ENCODE peak calls at places on chromosomes 4 and X, in ten cellular contexts. One of them, this sample, is unnamed.
A peak's percentile ranks its signal among the peaks of the same experiment; 100 is the strongest.

GRCh38 chr4:140149851-140150635 is 3.9 kb downstream of the MAML3 start:
- DNase-seq in iPS-NIHi11: peak; percentile 55
- DNase-seq in spleen: peak; percentile 92
- DNase-seq in stimulated activated CD4-positive, alpha-beta T cell treated with anti-CD3 and anti-CD28 coated beads, TNF-alpha, amount 100 ng/mL, for 4 hours: peak; percentile 44
- DNase-seq in NCI-H1694: peak; percentile 24
- DNase-seq in choroid plexus epithelial cell: peak; percentile 53
- DNase-seq in activated CD4-positive, alpha-beta T cell treated with anti-CD3 and anti-CD28 coated beads, Interleukin-2, amount 10 ng/mL, durations not matched to agents 7 days and 5 days: peak; percentile 80
- DNase-seq in naive thymus-derived CD8-positive, alpha-beta T cell: peak; percentile 59
- DNase-seq in EH: peak; percentile 47
- DNase-seq in activated T-cell treated with anti-CD3 and anti-CD28 coated beads for 1 hour: peak; percentile 58
- DNase-seq in this sample: no peak

GRCh38 chrX:103356897-103357296 is 591 bp downstream of the TCEAL9 start:
- DNase-seq in iPS-NIHi11: peak; percentile 14
- DNase-seq in naive thymus-derived CD8-positive, alpha-beta T cell: no peak
- DNase-seq in stimulated activated CD4-positive, alpha-beta T cell treated with anti-CD3 and anti-CD28 coated beads, TNF-alpha, amount 100 ng/mL, for 4 hours: no peak
- DNase-seq in spleen: no peak
- DNase-seq in activated T-cell treated with anti-CD3 and anti-CD28 coated beads for 1 hour: no peak
- DNase-seq in NCI-H1694: no peak
- DNase-seq in activated CD4-positive, alpha-beta T cell treated with anti-CD3 and anti-CD28 coated beads, Interleukin-2, amount 10 ng/mL, durations not matched to agents 7 days and 5 days: no peak
- DNase-seq in EH: peak; percentile 23
- DNase-seq in choroid plexus epithelial cell: no peak
- DNase-seq in this sample: no peak

GRCh38 chr4:98148856-98149255 is 5.6 kb upstream of the STPG2 start:
- DNase-seq in choroid plexus epithelial cell: peak; percentile 23
- DNase-seq in activated T-cell treated with anti-CD3 and anti-CD28 coated beads for 1 hour: no peak
- DNase-seq in NCI-H1694: no peak
- DNase-seq in iPS-NIHi11: no peak
- DNase-seq in activated CD4-positive, alpha-beta T cell treated with anti-CD3 and anti-CD28 coated beads, Interleukin-2, amount 10 ng/mL, durations not matched to agents 7 days and 5 days: no peak
- DNase-seq in stimulated activated CD4-positive, alpha-beta T cell treated with anti-CD3 and anti-CD28 coated beads, TNF-alpha, amount 100 ng/mL, for 4 hours: no peak
- DNase-seq in EH: peak; percentile 4
- DNase-seq in spleen: no peak
- DNase-seq in naive thymus-derived CD8-positive, alpha-beta T cell: no peak
- DNase-seq in this sample: no peak

GRCh38 chr4:128468485-128468989 is 180.9 kb upstream of the PGRMC2 start:
- DNase-seq in spleen: no peak
- DNase-seq in stimulated activated CD4-positive, alpha-beta T cell treated with anti-CD3 and anti-CD28 coated beads, TNF-alpha, amount 100 ng/mL, for 4 hours: no peak
- DNase-seq in activated CD4-positive, alpha-beta T cell treated with anti-CD3 and anti-CD28 coated beads, Interleukin-2, amount 10 ng/mL, durations not matched to agents 7 days and 5 days: no peak
- DNase-seq in choroid plexus epithelial cell: peak; percentile 97
- DNase-seq in activated T-cell treated with anti-CD3 and anti-CD28 coated beads for 1 hour: no peak
- DNase-seq in iPS-NIHi11: no peak
- DNase-seq in EH: peak; percentile 96
- DNase-seq in NCI-H1694: no peak
- DNase-seq in naive thymus-derived CD8-positive, alpha-beta T cell: no peak
- DNase-seq in this sample: peak; percentile 22

GRCh38 chr4:17690898-17691297 is 76.5 kb downstream of the MED28 start:
- DNase-seq in EH: no peak
- DNase-seq in iPS-NIHi11: no peak
- DNase-seq in naive thymus-derived CD8-positive, alpha-beta T cell: no peak
- DNase-seq in activated T-cell treated with anti-CD3 and anti-CD28 coated beads for 1 hour: no peak
- DNase-seq in stimulated activated CD4-positive, alpha-beta T cell treated with anti-CD3 and anti-CD28 coated beads, TNF-alpha, amount 100 ng/mL, for 4 hours: no peak
- DNase-seq in activated CD4-positive, alpha-beta T cell treated with anti-CD3 and anti-CD28 coated beads, Interleukin-2, amount 10 ng/mL, durations not matched to agents 7 days and 5 days: no peak
- DNase-seq in NCI-H1694: no peak
- DNase-seq in choroid plexus epithelial cell: no peak
- DNase-seq in spleen: no peak
- DNase-seq in this sample: no peak

GRCh38 chrX:115226929-115227328 is 7.0 kb downstream of the LRCH2 start:
- DNase-seq in EH: peak; percentile 18
- DNase-seq in spleen: no peak
- DNase-seq in NCI-H1694: no peak
- DNase-seq in iPS-NIHi11: peak; percentile 6
- DNase-seq in stimulated activated CD4-positive, alpha-beta T cell treated with anti-CD3 and anti-CD28 coated beads, TNF-alpha, amount 100 ng/mL, for 4 hours: no peak
- DNase-seq in naive thymus-derived CD8-positive, alpha-beta T cell: no peak
- DNase-seq in activated CD4-positive, alpha-beta T cell treated with anti-CD3 and anti-CD28 coated beads, Interleukin-2, amount 10 ng/mL, durations not matched to agents 7 days and 5 days: no peak
- DNase-seq in activated T-cell treated with anti-CD3 and anti-CD28 coated beads for 1 hour: no peak
- DNase-seq in choroid plexus epithelial cell: peak; percentile 54
- DNase-seq in this sample: no peak

GRCh38 chr4:7843831-7844230 is 95.8 kb downstream of the AFAP1 start:
- DNase-seq in activated CD4-positive, alpha-beta T cell treated with anti-CD3 and anti-CD28 coated beads, Interleukin-2, amount 10 ng/mL, durations not matched to agents 7 days and 5 days: no peak
- DNase-seq in stimulated activated CD4-positive, alpha-beta T cell treated with anti-CD3 and anti-CD28 coated beads, TNF-alpha, amount 100 ng/mL, for 4 hours: no peak
- DNase-seq in choroid plexus epithelial cell: no peak
- DNase-seq in NCI-H1694: no peak
- DNase-seq in EH: no peak
- DNase-seq in naive thymus-derived CD8-positive, alpha-beta T cell: no peak
- DNase-seq in spleen: no peak
- DNase-seq in activated T-cell treated with anti-CD3 and anti-CD28 coated beads for 1 hour: no peak
- DNase-seq in iPS-NIHi11: no peak
- DNase-seq in this sample: no peak

GRCh38 chr4:67020079-67020807 is 525.1 kb downstream of the CENPC start:
- DNase-seq in iPS-NIHi11: no peak
- DNase-seq in activated T-cell treated with anti-CD3 and anti-CD28 coated beads for 1 hour: no peak
- DNase-seq in activated CD4-positive, alpha-beta T cell treated with anti-CD3 and anti-CD28 coated beads, Interleukin-2, amount 10 ng/mL, durations not matched to agents 7 days and 5 days: no peak
- DNase-seq in EH: peak; percentile 10
- DNase-seq in NCI-H1694: no peak
- DNase-seq in naive thymus-derived CD8-positive, alpha-beta T cell: no peak
- DNase-seq in stimulated activated CD4-positive, alpha-beta T cell treated with anti-CD3 and anti-CD28 coated beads, TNF-alpha, amount 100 ng/mL, for 4 hours: no peak
- DNase-seq in spleen: no peak
- DNase-seq in choroid plexus epithelial cell: peak; percentile 39
- DNase-seq in this sample: no peak

GRCh38 chr4:128718793-128719192 is 90.7 kb upstream of the JADE1 start:
- DNase-seq in choroid plexus epithelial cell: peak; percentile 45
- DNase-seq in EH: peak; percentile 90
- DNase-seq in stimulated activated CD4-positive, alpha-beta T cell treated with anti-CD3 and anti-CD28 coated beads, TNF-alpha, amount 100 ng/mL, for 4 hours: no peak
- DNase-seq in iPS-NIHi11: no peak
- DNase-seq in activated T-cell treated with anti-CD3 and anti-CD28 coated beads for 1 hour: no peak
- DNase-seq in NCI-H1694: no peak
- DNase-seq in activated CD4-positive, alpha-beta T cell treated with anti-CD3 and anti-CD28 coated beads, Interleukin-2, amount 10 ng/mL, durations not matched to agents 7 days and 5 days: no peak
- DNase-seq in spleen: no peak
- DNase-seq in naive thymus-derived CD8-positive, alpha-beta T cell: no peak
- DNase-seq in this sample: no peak